ENCODE peak calls at places on chromosomes 16 and 17, in eight cellular contexts. X is OCI-LY7, I is MM.1S, B is HCT116, W is hepatocyte, Y is GM23248, G is GM23338, K is PC-9. M is an unnamed sample. For H3K9me2, the result is how much of the 10 kb centered on the place peaks cover.

GRCh38 chr17:32483451-32484019 is 3.3 kb upstream of the CDK5R1 start:
- DNase-seq in X (peak), I (no peak), B (no peak), W (peak), Y (peak), G (peak), K (peak), M (peak)

GRCh38 chr17:78226752-78227454 is 4.5 kb upstream of the TMEM235 start:
- DNase-seq in X (no peak), I (no peak), B (no peak), W (no peak), Y (no peak), G (no peak), K (no peak), M (no peak)

GRCh38 chr17:63698886-63699637 is 863 bp downstream of the LIMD2 start:
- DNase-seq in X (peak), I (peak), B (no peak), W (peak), Y (peak), G (peak), K (no peak), M (peak)

GRCh38 chr17:19359856-19360255 is 2.7 kb downstream of the B9D1 start:
- DNase-seq in X (no peak), I (no peak), B (no peak), W (no peak), Y (no peak), G (no peak), K (no peak), M (no peak)

GRCh38 chr16:49089039-49089438 is 192.6 kb downstream of the CBLN1 start:
- DNase-seq in X (no peak), I (no peak), B (no peak), W (no peak), Y (no peak), G (no peak), K (no peak), M (no peak)

GRCh38 chr17:32586666-32587065 is 99.9 kb downstream of the CDK5R1 start:
- DNase-seq in X (no peak), I (no peak), B (no peak), W (no peak), Y (peak), G (no peak), K (no peak), M (no peak)

GRCh38 chr16:85426806-85427205 is 186.3 kb upstream of the GSE1 start:
- DNase-seq in X (no peak), I (no peak), B (no peak), W (no peak), Y (no peak), G (no peak), K (no peak), M (no peak)

GRCh38 chr17:1959871-1960569 is 65.1 kb downstream of the RTN4RL1 start:
- DNase-seq in X (no peak), I (no peak), B (no peak), W (peak), Y (no peak), G (no peak), K (no peak), M (no peak)

GRCh38 chr16:66344533-66345145 is 21.9 kb upstream of the CDH5 start:
- DNase-seq in X (peak), I (peak), B (no peak), W (peak), Y (peak), G (peak), K (peak), M (peak)

GRCh38 chr17:81534157-81535006 is 6.2 kb downstream of the FSCN2 start:
- DNase-seq in X (no peak), I (no peak), B (no peak), W (no peak), Y (peak), G (no peak), K (no peak), M (peak)

DNA sequence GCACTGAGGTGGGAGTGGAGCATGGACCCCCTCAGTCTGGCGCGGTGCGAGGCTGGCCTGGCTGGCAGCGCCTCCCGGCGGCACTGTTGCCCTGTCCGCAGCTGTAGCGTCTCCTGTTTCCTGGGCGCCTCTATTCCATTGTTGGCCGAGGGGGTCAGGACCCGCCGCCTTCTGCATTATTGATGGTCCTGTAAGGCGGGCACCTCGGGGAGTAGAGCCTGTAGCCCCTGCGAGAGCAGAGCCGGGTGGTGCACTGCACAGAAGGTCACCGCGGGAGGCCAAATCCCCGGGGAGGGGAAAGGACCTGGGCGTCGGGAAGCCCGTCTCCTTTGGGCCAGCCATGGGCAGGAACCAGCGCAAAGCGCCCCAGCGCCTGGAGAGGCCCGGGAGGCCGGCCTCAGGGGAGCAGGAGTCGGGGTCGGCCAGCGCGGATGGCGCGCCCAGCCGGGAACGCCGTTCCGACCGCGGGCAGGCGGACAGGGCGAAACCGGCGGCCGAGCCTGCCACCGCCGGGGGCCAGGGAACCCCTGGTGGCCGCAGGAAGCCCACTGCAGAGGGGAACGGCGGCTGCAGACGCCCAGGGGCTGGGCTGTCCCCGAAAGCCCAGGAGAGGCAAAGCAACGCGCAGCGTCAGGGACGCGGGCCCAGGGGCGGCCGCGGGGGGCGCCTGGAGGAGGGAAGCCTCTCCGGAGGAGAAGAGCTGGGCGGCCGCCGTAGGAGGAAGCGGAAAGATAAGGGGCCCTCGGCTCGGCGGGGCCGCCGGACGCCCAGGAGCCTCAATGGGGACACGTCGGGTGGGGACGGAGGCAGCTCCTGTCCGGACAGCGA is at the start of gene MYO15B:
- DNase-seq in X (no peak), I (no peak), B (no peak), W (peak), Y (peak), G (peak), K (no peak), M (no peak)
- H2AFZ ChIP-seq in X (no peak), I (no peak), B (no peak), W (peak), Y (peak), G (peak), K (peak), M (no peak)

DNA sequence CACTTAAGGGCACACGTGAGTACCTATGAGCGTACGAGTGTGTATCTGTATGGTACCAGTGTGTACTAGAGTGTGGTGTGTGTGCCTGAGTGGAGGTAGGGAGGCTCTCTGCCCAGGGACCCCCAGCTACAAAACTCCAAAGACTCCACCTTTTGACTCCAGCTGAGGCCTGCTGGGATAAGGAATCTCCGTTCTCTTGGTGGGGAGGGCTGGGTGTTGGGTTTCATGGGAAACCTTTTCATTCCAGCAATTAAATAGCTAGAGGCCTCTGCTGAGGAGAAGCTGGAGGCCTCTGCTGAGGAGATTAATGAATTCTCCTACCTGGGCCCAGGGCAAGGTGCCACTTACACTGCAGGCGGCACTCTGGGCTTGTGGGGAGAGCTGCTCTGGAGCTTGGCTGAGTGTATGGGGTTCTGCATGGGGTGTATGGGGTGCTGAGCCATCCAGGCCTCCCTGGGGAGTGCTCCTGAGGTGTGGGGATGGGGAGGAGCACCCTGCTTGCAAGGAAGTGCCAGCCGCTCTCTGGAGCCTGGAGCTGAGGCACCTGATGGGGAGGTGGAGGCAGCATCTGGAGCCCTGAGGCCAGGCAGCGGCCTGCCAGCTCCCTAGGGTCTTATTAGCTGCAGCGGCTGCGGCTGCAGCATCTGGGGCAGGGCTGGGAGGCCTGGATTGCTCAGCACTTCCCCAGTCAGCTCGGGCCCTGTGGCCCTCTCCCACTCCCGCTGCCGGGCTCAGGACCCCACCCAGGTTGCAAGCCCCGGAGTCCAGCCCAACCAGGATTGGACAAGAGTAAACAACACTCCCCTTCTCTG is 4.6 kb downstream of the ANKRD13B start:
- DNase-seq in X (no peak), I (no peak), B (no peak), W (no peak), Y (no peak), G (peak), K (peak), M (no peak)
- H3K4me2 ChIP-seq in X (no peak), I (no peak), B (no peak), W (peak), Y (no peak), G (peak), K (no peak), M (no peak)

GRCh38 chr16:74987027-74987681 is 2.2 kb upstream of the WDR59 start:
- DNase-seq in X (no peak), I (no peak), B (no peak), W (no peak), Y (no peak), G (no peak), K (peak), M (no peak)
- H3K9me2 ChIP-seq in X (under half), I (under half), B (under half), W (under half), Y (under half), G (under half), K (under half), M (under half)

GRCh38 chr16:15557258-15557657 is 85.7 kb downstream of the MARF1 start:
- DNase-seq in X (no peak), I (no peak), B (no peak), W (no peak), Y (no peak), G (no peak), K (no peak), M (no peak)
- H2AFZ ChIP-seq in X (no peak), I (no peak), B (no peak), W (no peak), Y (no peak), G (no peak), K (no peak), M (no peak)

GRCh38 chr17:41796066-41796895 is 9.8 kb upstream of the JUP start:
- DNase-seq in X (no peak), I (no peak), B (no peak), W (peak), Y (no peak), G (no peak), K (no peak), M (no peak)

GRCh38 chr17:41792835-41793748 is 6.6 kb upstream of the JUP start:
- DNase-seq in X (no peak), I (no peak), B (peak), W (peak), Y (peak), G (peak), K (peak), M (no peak)

GRCh38 chr17:41794603-41794975 is 8.1 kb upstream of the JUP start:
- DNase-seq in X (no peak), I (no peak), B (no peak), W (no peak), Y (no peak), G (no peak), K (no peak), M (no peak)

GRCh38 chr17:41797377-41797776 is 10.9 kb upstream of the JUP start:
- DNase-seq in X (no peak), I (no peak), B (no peak), W (peak), Y (no peak), G (peak), K (no peak), M (no peak)

DNA sequence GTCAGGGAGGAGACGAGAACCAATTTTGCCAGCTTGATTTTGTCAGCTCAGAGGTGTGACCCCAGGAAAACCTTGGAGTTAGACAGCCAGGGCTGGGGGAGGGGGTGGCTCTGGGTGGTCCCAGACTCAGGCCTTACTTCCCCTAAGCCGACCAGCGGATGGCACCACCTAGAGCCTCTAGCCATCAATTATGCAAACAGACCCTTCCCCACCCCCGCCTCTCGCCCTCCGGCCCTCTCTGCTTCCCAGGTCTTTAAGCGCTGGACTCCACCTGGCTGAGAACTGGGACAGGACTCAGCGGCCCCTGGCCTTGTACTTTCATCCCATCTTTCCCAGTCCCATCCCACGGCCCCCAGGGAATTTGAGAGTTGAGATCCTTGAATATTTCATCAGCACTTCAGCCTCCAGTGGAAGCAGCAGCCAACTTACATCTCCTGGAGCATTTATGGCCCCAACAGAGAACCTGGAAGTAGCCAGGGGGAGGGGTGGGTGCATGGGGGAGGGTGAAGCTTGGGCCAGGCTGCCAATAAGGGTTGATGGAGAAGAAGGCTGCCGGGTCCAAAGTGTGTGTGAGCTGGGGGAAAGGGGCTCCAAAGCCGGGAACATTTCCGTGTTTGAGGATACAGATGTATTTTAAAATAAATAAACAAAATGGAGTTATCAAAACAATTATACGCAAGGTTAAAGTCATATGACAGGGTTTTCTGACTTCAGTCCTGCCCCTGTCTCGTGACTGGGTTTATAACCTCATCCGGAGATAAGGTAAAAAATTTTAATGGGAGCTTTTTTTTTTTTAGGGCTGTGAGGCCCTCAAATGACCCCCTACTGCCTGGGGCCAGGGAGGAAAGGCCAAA is 7.5 kb upstream of the JUP start:
- DNase-seq in X (no peak), I (no peak), B (no peak), W (peak), Y (peak), G (peak), K (no peak), M (no peak)
- H3K4me2 ChIP-seq in X (no peak), I (no peak), B (peak), W (peak), Y (no peak), G (peak), K (peak), M (no peak)

DNA sequence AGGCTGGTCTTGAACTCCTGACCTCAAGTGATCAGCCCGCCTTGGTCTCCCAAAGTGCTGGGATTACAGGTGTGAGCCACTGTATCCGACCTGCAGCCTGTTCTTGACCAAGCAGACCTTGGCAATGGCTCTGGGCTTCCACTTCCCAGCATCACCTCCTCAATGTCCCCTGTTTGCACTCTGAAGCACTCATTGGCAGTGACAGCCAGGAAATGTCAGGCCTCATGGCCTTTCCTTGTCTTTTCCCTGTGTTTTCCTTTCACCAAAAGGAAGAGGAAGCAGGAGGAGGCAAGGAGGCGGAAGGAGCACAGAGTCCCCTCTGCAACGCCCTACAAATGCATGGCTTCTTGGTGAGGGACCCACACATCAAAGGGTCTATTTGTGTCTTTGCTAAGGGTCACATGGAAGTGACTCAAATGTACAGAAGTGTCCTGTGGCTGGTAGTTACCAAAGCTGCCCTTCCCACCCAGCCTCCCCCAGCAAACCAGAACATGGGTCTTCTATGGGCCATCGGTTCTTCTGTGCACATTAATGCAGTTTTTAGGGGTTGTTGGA is 61.0 kb downstream of the WIPI1 start:
- DNase-seq in X (no peak), I (no peak), B (no peak), W (no peak), Y (no peak), G (no peak), K (no peak), M (no peak)
- H3K9me2 ChIP-seq in X (under half), I (under half), B (under half), W (under half), Y (under half), G (under half), K (under half), M (under half)

DNA sequence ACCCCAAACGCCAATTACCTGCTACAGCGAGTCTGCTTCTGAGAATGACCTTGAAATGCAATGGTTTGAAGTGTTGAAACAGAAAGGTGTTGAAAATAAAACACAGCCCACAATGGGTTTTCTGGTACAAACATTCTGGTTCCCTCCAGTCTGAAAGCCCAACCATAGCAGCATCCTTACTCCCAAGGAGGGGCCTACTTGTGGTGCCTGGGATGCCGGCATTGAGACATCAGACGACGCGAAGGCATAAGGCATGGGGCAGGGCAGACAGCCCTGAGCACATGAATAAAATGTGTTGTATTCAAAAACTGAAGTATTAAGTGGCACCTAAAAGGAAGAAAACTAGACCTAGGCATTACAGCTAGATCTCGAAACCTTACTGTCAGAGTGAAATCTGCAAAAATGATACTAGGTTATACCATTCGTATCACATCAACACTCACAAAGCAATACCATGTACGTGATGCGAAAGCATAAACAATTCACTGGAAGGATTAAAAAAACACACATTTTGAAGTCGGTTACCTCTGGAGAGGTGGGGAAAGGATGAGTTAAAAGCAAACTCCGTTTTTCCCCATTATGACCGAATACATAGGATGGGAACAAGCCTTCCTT is 750 bp downstream of the NUDT21 start:
- DNase-seq in X (peak), I (no peak), B (no peak), W (peak), Y (peak), G (peak), K (no peak), M (peak)
- H2AFZ ChIP-seq in X (peak), I (peak), B (no peak), W (peak), Y (peak), G (peak), K (peak), M (no peak)

DNA sequence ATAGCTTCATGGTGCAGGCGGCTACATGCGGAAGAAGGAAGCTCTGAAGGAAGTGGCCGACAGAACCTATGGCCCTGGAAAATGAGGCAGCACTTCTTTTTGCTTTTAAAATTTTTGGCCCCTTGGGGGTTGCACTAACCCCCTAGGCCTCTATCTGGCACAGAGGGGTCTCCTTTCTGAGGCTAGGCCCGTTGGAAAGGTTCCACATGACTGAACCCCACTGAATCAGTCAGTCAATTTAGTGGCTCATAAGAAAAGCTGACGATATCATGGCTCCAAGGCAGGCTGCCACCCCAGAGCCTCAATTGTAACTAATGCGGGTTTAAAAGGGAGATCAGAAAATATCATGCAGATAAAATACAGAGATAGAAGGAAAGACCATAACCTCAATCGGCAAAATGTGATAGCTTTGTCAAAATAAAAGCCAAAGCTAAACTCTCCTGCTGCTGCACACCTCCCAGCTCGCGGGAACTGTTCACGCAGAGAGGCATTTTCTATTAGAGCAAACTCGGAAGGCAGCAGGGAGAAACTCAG is 200.2 kb upstream of the PMFBP1 start:
- DNase-seq in X (no peak), I (no peak), B (no peak), W (no peak), Y (no peak), G (no peak), K (no peak), M (no peak)
- H3K4me2 ChIP-seq in X (no peak), I (no peak), B (no peak), W (peak), Y (peak), G (no peak), K (no peak), M (no peak)

M was measured in Karpas-422.